ENCODE peak calls at places on chromosomes 6 and 20, in seven cellular contexts. T is heart left ventricle, N is AG04449, W is GM12865, X is A549, B is neural crest cell, S is endodermal cell. Y is an unnamed sample.

GRCh38 chr20:41340327-41341055 is at the start of gene LPIN3:
- DNase-seq in W (peak; percentile 57), X (peak; percentile 79), S (peak; percentile 99), T (peak; percentile 90), N (no peak), B (peak; percentile 68), Y (peak; percentile 78)

GRCh38 chr20:62350098-62350628 is 16.9 kb downstream of the LAMA5 start:
- DNase-seq in W (no peak), S (peak; percentile 62), X (peak; percentile 52), B (no peak), T (no peak), N (no peak), Y (no peak)

GRCh38 chr6:91631227-91631626 is 1044.4 kb upstream of the MAP3K7 start:
- DNase-seq in W (no peak), B (no peak), N (no peak), X (no peak), S (no peak), T (no peak), Y (no peak)

GRCh38 chr6:90045535-90045934 is 151.3 kb downstream of the GJA10 start:
- DNase-seq in T (no peak), B (no peak), S (no peak), W (no peak), N (no peak), X (no peak), Y (no peak)

GRCh38 chr6:41937881-41938574 is 3.6 kb downstream of the CCND3 start:
- DNase-seq in T (peak; percentile 44), S (no peak), N (no peak), X (no peak), B (no peak), W (no peak), Y (no peak)

GRCh38 chr20:48983423-48984400 is 62.2 kb downstream of the ARFGEF2 start:
- DNase-seq in B (no peak), W (no peak), T (peak; percentile 37), X (peak; percentile 38), N (peak; percentile 44), S (no peak), Y (peak; percentile 62)

GRCh38 chr6:125829433-125829832 is 38.7 kb downstream of the NCOA7 start:
- DNase-seq in W (no peak), S (no peak), T (no peak), N (no peak), B (no peak), X (no peak), Y (no peak)

GRCh38 chr6:33208089-33208967 is at the start of gene RING1:
- DNase-seq in S (peak; percentile 94), N (no peak), B (peak; percentile 63), T (peak; percentile 92), W (peak; percentile 86), X (peak; percentile 72), Y (no peak)

GRCh38 chr6:331622-332521 is 39.6 kb downstream of the DUSP22 start:
- DNase-seq in B (no peak), W (peak; percentile 91), X (no peak), N (no peak), T (no peak), S (no peak), Y (no peak)

GRCh38 chr20:56630506-56631317 is 1.6 kb downstream of the TFAP2C start:
- DNase-seq in B (peak; percentile 33), X (no peak), S (peak; percentile 86), N (no peak), W (no peak), T (no peak), Y (no peak)

GRCh38 chr6:166955121-166955864 is 1.1 kb downstream of the RNASET2 start:
- DNase-seq in S (peak; percentile 64), N (no peak), B (no peak), T (no peak), W (peak; percentile 78), X (peak; percentile 3), Y (no peak)

GRCh38 chr20:48658198-48658476 is 169.7 kb downstream of the PREX1 start:
- DNase-seq in N (no peak), T (no peak), S (no peak), W (no peak), B (no peak), X (no peak), Y (no peak)

GRCh38 chr20:58651548-58651822 is 402 bp downstream of the STX16 start:
- DNase-seq in S (no peak), B (no peak), N (no peak), T (no peak), W (no peak), X (no peak), Y (no peak)

GRCh38 chr20:58652606-58653303 is 1.7 kb downstream of the STX16 start:
- DNase-seq in S (no peak), B (no peak), T (no peak), W (no peak), X (no peak), N (no peak), Y (no peak)

GRCh38 chr20:58650181-58650775 is 805 bp upstream of the STX16 start:
- DNase-seq in T (peak; percentile 50), W (peak; percentile 45), B (no peak), N (no peak), X (no peak), S (peak; percentile 75), Y (no peak)

GRCh38 chr20:58650776-58651547 is at the start of gene STX16:
- DNase-seq in T (peak; percentile 90), W (peak; percentile 97), S (peak; percentile 95), X (peak; percentile 99), N (peak; percentile 57), B (peak; percentile 82), Y (peak; percentile 72)

DNA sequence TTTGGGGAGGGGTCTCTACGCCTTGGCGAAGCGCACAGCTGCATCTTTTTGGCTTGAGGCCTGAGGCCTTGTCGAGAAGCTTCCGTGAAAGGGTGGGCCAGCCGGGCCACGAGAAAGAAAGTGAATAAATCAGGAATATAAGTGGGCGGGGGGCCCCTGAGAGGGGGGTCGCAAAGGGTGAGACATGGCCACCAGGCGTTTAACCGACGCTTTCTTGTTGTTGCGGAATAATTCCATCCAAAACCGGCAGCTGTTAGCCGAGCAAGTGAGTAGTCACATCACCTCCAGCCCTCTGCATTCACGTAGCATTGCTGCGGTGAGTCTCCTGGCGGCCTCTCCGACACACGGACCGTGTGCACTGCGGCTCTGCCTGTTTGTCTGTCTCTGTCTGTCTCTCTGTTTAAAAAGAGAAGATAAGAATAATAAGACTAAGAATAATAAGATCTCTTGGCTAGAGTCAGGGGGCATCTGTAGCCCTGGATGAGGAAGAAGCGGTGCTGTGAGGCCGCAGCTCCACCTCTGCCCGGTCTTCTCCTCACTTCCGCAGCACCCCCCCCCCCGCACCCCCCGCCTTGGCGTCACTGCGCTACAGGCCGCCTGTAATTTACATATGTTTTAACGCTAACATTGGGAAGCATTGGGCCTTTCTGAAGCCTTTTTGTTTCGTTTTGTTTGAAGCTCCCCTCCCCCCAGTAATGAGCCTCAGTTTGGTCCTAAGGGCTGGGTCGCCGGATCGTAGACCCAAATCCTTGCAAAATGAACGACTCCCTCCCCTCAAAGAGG is 931 bp downstream of the STX16 start:
- DNase-seq in S (peak; percentile 95), T (peak; percentile 50), N (peak; percentile 7), W (peak; percentile 91), X (peak; percentile 72), B (no peak), Y (no peak)
- TF ChIP-seq CTCF in S (peak; percentile 33), T (no peak), N (no peak), W (no peak), X (no peak), B (peak; percentile 27), Y (no peak)

DNA sequence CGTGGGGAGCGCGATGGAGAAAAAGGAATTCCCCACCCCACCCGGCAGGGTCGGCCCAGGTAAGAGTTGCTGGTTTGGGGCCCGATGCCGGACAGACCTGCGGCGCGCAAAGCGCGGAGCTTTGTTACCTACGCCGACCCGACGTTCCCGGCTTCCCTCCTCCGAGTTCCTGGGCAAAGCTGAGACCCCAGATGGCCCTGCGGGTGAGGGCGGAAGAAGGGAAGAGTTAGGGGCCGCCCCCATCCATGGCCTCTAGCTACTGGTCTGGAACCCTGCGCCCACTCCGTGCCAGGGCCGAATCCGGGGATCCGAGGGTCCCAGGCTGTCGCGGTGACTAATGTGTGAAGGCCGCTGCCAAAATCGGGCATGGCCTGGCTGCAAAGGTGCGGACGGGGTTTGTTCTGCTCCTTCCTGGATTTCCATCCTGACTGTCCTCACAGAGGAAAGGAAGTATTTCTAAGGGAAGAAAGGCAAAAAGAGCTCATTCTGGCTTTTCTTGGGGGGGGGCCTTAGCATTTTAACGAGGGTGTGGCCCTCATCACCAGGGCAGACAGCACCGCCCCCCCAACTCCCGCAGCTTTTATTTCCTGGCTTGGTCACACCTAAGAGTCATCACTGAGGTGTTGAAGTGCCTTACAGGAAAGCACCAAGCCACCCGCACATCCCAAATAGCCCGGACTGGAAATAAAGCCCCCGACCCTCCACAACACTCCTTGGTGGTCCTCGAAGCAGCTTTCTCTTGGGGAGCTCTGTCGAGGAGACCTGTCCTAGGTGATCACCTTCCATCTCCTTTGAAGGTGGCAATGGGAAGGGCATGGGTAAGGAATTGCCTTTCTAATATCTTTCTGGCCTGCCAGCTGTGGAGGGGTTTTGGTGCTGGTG is 1.1 kb downstream of the PTK7 start:
- DNase-seq in T (no peak), B (peak; percentile 48), S (peak; percentile 93), W (no peak), N (no peak), X (no peak), Y (no peak)
- TF ChIP-seq CTCF in T (no peak), B (no peak), S (no peak), W (no peak), N (no peak), X (no peak), Y (no peak)

GRCh38 chr6:34508425-34508824 is 42.5 kb downstream of the PACSIN1 start:
- DNase-seq in T (no peak), S (no peak), X (no peak), N (no peak), W (no peak), B (no peak), Y (no peak)
- TF ChIP-seq CTCF in T (no peak), S (peak; percentile 50), X (no peak), N (no peak), W (no peak), B (peak; percentile 45), Y (no peak)

DNA sequence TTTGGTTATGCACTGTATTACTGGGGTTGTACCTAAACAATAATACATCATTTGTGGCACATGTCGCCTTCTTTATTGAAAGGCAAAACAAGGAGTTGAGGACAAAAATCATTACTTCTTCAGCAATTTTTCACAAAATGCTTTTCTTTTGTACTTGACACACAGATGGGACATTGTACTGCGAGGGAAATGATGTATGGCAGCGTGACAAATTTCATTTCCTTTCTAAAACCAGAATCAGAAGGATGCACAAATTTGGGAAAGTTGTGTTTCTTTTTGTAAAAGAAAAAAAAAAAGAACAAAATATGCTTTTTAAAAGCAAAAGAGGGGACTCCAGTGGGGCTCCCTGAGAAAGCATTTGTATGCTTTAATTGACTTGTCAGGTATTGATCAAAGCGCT is 394.0 kb upstream of the SLC35B3 start:
- DNase-seq in N (no peak), X (no peak), B (no peak), W (no peak), S (no peak), T (no peak), Y (no peak)
- TF ChIP-seq CTCF in N (no peak), X (no peak), B (no peak), W (no peak), S (no peak), T (no peak), Y (no peak)

Y was measured in HFF-Myc.